ENCODE peak calls at places on chromosomes 4 and X, in four cellular contexts. H, Z, T and B are unnamed samples.

GRCh38 chr4:125801373-125801772 is 486.6 kb downstream of the FAT4 start:
- DNase-seq in H (no peak), Z (no peak), T (no peak), B (no peak)

GRCh38 chr4:141102367-141102766 is 30.9 kb downstream of the RNF150 start:
- DNase-seq in H (no peak), Z (peak), T (no peak), B (no peak)

GRCh38 chr4:10077101-10077491 is 39.5 kb downstream of the WDR1 start:
- DNase-seq in H (no peak), Z (no peak), T (no peak), B (no peak)

GRCh38 chr4:141240671-141241070 is 20.0 kb downstream of the ZNF330 start:
- DNase-seq in H (no peak), Z (no peak), T (no peak), B (no peak)

GRCh38 chr4:68891679-68892078 is 59.9 kb downstream of the UGT2A3 start:
- DNase-seq in H (no peak), Z (no peak), T (no peak), B (no peak)

GRCh38 chrX:39613508-39613921 is 484.2 kb downstream of the BCOR start:
- DNase-seq in H (no peak), Z (no peak), T (peak), B (no peak)

GRCh38 chrX:103883533-103883932 is 51.5 kb upstream of the RAB9B start:
- DNase-seq in H (no peak), Z (no peak), T (no peak), B (no peak)

GRCh38 chr4:71460368-71460767 is 121.5 kb downstream of the SLC4A4 start:
- DNase-seq in H (no peak), Z (no peak), T (no peak), B (no peak)

GRCh38 chr4:140153419-140153743 is 603 bp downstream of the MAML3 start:
- DNase-seq in H (no peak), Z (no peak), T (no peak), B (no peak)

GRCh38 chrX:106955004-106955772 is 35.0 kb downstream of the CLDN2 start:
- DNase-seq in H (no peak), Z (peak), T (no peak), B (no peak)

GRCh38 chrX:16484338-16484737 is 165.6 kb upstream of the S100G start:
- DNase-seq in H (peak), Z (peak), T (no peak), B (no peak)

GRCh38 chr4:176875441-176875930 is 82.8 kb upstream of the VEGFC start:
- DNase-seq in H (no peak), Z (no peak), T (no peak), B (no peak)

GRCh38 chr4:40897557-40898203 is 147.9 kb downstream of the NSUN7 start:
- DNase-seq in H (peak), Z (peak), T (peak), B (peak)

GRCh38 chrX:21167028-21167427 is 207.2 kb upstream of the CNKSR2 start:
- DNase-seq in H (no peak), Z (no peak), T (no peak), B (no peak)

GRCh38 chr4:120293341-120293740 is 226.7 kb upstream of the MAD2L1 start:
- DNase-seq in H (no peak), Z (peak), T (no peak), B (no peak)

GRCh38 chr4:123825596-123826291 is 429.1 kb downstream of the SPRY1 start:
- DNase-seq in H (no peak), Z (peak), T (no peak), B (no peak)

GRCh38 chr4:81214518-81215218 is 354 bp downstream of the PRKG2 start:
- DNase-seq in H (no peak), Z (peak), T (no peak), B (no peak)

GRCh38 chrX:119067023-119067739 is 5.6 kb upstream of the CT47C1 start:
- DNase-seq in H (no peak), Z (peak), T (peak), B (peak)

GRCh38 chr4:88660446-88661294 is 37.0 kb downstream of the NAP1L5 start:
- DNase-seq in H (no peak), Z (peak), T (no peak), B (no peak)

GRCh38 chrX:153502796-153503195 is 8.0 kb downstream of the BGN start:
- DNase-seq in H (no peak), Z (no peak), T (no peak), B (no peak)

GRCh38 chr4:128810871-128811570 is 1.5 kb downstream of the JADE1 start:
- DNase-seq in H (peak), Z (peak), T (peak), B (peak)

GRCh38 chr4:137705171-137705783 is 173.0 kb upstream of the PCDH18 start:
- DNase-seq in H (no peak), Z (peak), T (no peak), B (no peak)

GRCh38 chr4:158428242-158428641 is 93.4 kb upstream of the RXFP1 start:
- DNase-seq in H (no peak), Z (peak), T (no peak), B (no peak)

GRCh38 chr4:143437937-143438336 is 75.6 kb upstream of the SMARCA5 start:
- DNase-seq in H (no peak), Z (no peak), T (no peak), B (no peak)

GRCh38 chr4:47145630-47146029 is 114.3 kb downstream of the GABRB1 start:
- DNase-seq in H (no peak), Z (peak), T (no peak), B (peak)

GRCh38 chr4:101349346-101350064 is 2.2 kb upstream of the PPP3CA start:
- DNase-seq in H (no peak), Z (no peak), T (no peak), B (no peak)

GRCh38 chr4:7756561-7757355 is 182.9 kb downstream of the AFAP1 start:
- DNase-seq in H (no peak), Z (no peak), T (no peak), B (no peak)

GRCh38 chr4:16226816-16227461 is 668 bp upstream of the TAPT1 start:
- DNase-seq in H (peak), Z (peak), T (peak), B (no peak)

GRCh38 chr4:156101571-156101970 is 147.9 kb upstream of the CTSO start:
- DNase-seq in H (no peak), Z (no peak), T (no peak), B (no peak)

GRCh38 chr4:128521156-128521555 is 233.5 kb upstream of the PGRMC2 start:
- DNase-seq in H (no peak), Z (peak), T (no peak), B (no peak)

GRCh38 chr4:94536049-94536448 is 84.3 kb downstream of the PDLIM5 start:
- DNase-seq in H (no peak), Z (peak), T (no peak), B (no peak)

GRCh38 chrX:31547816-31548215 is 476.0 kb upstream of the FTHL17 start:
- DNase-seq in H (no peak), Z (no peak), T (no peak), B (no peak)

GRCh38 chr4:25925486-25926201 is 11.6 kb downstream of the SMIM20 start:
- DNase-seq in H (no peak), Z (peak), T (peak), B (peak)

GRCh38 chrX:22345884-22346283 is 73.2 kb downstream of the CBLL2 start:
- DNase-seq in H (no peak), Z (peak), T (no peak), B (no peak)

GRCh38 chr4:142656178-142656577 is 189.9 kb downstream of the INPP4B start:
- DNase-seq in H (no peak), Z (peak), T (peak), B (peak)

GRCh38 chr4:185941476-185941875 is 127.5 kb upstream of the TLR3 start:
- DNase-seq in H (no peak), Z (peak), T (no peak), B (no peak)

GRCh38 chr4:105900541-105900940 is 5.3 kb downstream of the NPNT start:
- DNase-seq in H (no peak), Z (no peak), T (no peak), B (no peak)

GRCh38 chr4:122346503-122346902 is 32.3 kb upstream of the ADAD1 start:
- DNase-seq in H (no peak), Z (no peak), T (no peak), B (no peak)

GRCh38 chr4:141153751-141154510 is 20.7 kb upstream of the RNF150 start:
- DNase-seq in H (no peak), Z (peak), T (no peak), B (no peak)